ENCODE peak calls at places on chromosomes 7 and 10, in six cellular contexts. Q, C, F, M, I and L are unnamed samples.

GRCh38 chr7:116601426-116601825 is 70.6 kb upstream of the MET start:
- ATAC-seq in Q (no peak), C (no peak), F (no peak), M (peak; percentile 61), I (no peak), L (no peak)

GRCh38 chr7:107020400-107020799 is 24.1 kb upstream of the PRKAR2B start:
- ATAC-seq in Q (no peak), C (no peak), F (no peak), M (no peak), I (no peak), L (no peak)

GRCh38 chr7:24757799-24758275 is 573 bp upstream of the GSDME start:
- ATAC-seq in Q (peak; percentile 50), C (peak; percentile 66), F (peak; percentile 52), M (peak; percentile 25), I (peak; percentile 58), L (peak; percentile 40)

GRCh38 chr10:98748298-98748697 is 301.6 kb upstream of the HPS1 start:
- ATAC-seq in Q (peak; percentile 74), C (no peak), F (no peak), M (peak; percentile 50), I (no peak), L (no peak)

GRCh38 chr10:21055339-21056135 is 158.4 kb upstream of the NEBL start:
- ATAC-seq in Q (no peak), C (no peak), F (no peak), M (peak; percentile 46), I (no peak), L (no peak)

GRCh38 chr7:120588411-120588810 is 269.5 kb downstream of the TSPAN12 start:
- ATAC-seq in Q (no peak), C (no peak), F (no peak), M (no peak), I (no peak), L (no peak)

GRCh38 chr7:102431617-102432298 is 1.6 kb upstream of the ORAI2 start:
- ATAC-seq in Q (no peak), C (peak; percentile 7), F (no peak), M (peak; percentile 49), I (peak; percentile 39), L (no peak)

GRCh38 chr10:69088801-69089501 is 1.0 kb downstream of the SRGN start:
- ATAC-seq in Q (peak; percentile 68), C (peak; percentile 40), F (no peak), M (peak; percentile 15), I (no peak), L (no peak)

GRCh38 chr7:69585169-69585568 is 13.1 kb upstream of the AUTS2 start:
- ATAC-seq in Q (no peak), C (no peak), F (no peak), M (no peak), I (no peak), L (no peak)

DNA sequence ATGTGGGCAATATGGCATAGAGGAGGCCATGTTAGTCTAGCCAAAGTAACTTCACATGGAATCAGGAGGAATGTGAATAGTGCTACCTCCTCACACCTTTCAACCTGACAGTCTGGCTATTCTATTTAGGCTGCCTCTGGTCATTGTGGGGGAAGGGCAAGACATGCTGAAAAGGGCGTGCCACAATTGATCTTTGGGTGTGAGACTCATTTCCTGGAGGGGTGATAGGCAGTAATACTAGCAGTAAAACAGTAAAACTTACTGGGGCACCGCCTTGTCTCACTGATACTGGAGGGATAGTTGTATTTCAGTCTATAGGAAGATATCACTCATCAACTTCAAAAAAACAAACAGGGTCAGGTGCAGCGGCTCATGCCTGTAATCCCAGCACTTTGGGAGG is 88.7 kb downstream of the TMEM168 start:
- ATAC-seq in Q (no peak), C (no peak), F (no peak), M (no peak), I (no peak), L (no peak)
- TF ChIP-seq EP300 in Q (no peak), C (no peak), F (no peak), M (no peak), I (no peak), L (no peak)

GRCh38 chr7:133203490-133203889 is 49.4 kb upstream of the EXOC4 start:
- ATAC-seq in Q (no peak), C (no peak), F (no peak), M (no peak), I (no peak), L (no peak)

DNA sequence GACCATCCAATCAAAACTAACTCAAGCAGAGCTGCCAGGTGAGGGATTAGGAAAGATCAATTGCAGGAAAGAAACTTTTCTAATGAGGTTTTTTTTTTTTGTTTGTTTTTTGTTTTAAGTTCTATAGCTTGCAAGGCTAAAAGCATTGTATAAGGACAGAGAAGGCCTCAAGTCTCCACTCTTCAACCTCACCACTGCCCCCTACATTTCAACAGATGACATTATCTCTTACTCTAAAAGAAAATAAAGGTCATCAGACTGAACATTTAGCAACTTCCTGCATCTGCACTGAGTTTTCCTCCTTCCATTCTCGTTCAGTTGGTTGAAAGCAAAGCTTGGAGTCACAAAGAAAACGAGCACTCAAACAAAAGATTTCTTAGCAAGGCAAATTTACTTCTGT is 45.2 kb upstream of the EXOC4 start:
- ATAC-seq in Q (peak; percentile 92), C (no peak), F (no peak), M (peak; percentile 66), I (peak; percentile 67), L (no peak)
- TF ChIP-seq CTCF in Q (peak; percentile 63), C (no peak), F (no peak), M (peak; percentile 24), I (peak; percentile 35), L (no peak)

GRCh38 chr10:85048644-85049043 is 720.3 kb downstream of the CCSER2 start:
- ATAC-seq in Q (no peak), C (no peak), F (no peak), M (no peak), I (no peak), L (no peak)
- TF ChIP-seq EP300 in Q (no peak), C (no peak), F (no peak), M (no peak), I (no peak), L (no peak)

DNA sequence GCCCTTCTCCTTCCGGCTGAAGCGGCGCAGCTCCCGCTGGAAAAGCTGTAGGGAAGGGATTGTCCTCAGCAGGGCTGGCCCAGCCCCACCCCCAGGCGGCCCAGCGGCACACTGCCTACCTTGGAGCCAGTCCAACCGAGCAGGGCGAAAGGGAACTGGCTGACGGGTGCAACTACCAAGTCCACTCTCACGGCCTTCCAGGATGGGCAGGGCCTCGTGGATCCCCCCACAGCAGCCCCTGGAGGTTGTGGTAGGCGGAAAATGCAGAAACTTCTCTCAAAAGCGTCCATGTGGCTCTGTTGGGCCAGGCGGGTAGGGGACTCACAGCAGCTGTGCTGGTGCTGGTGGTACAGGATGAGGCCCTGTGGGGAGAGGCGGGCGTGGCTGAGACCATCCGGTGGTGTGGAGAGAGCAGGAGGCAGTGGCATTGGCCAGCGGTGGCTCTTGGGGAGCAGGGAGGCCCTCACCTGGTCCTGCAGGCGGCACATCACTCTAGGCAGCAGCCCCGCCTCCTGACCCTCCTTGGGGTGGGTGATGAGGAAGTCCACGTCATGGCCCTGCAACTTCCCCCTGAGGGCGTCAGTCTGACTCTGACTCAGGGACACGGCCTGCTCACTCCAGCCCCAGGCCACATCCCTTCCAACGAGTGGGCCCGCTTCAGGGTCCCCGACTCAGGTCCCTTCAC is 8.4 kb upstream of the PGAM2 start:
- ATAC-seq in Q (peak; percentile 57), C (no peak), F (peak; percentile 87), M (peak; percentile 70), I (no peak), L (peak; percentile 85)
- TF ChIP-seq CTCF in Q (no peak), C (no peak), F (peak; percentile 20), M (no peak), I (no peak), L (no peak)

GRCh38 chr10:80104066-80104926 is 25.8 kb downstream of the TMEM254 start:
- ATAC-seq in Q (no peak), C (peak; percentile 43), F (peak; percentile 83), M (peak; percentile 77), I (peak; percentile 71), L (peak; percentile 88)
- TF ChIP-seq EP300 in Q (no peak), C (no peak), F (no peak), M (no peak), I (no peak), L (no peak)

DNA sequence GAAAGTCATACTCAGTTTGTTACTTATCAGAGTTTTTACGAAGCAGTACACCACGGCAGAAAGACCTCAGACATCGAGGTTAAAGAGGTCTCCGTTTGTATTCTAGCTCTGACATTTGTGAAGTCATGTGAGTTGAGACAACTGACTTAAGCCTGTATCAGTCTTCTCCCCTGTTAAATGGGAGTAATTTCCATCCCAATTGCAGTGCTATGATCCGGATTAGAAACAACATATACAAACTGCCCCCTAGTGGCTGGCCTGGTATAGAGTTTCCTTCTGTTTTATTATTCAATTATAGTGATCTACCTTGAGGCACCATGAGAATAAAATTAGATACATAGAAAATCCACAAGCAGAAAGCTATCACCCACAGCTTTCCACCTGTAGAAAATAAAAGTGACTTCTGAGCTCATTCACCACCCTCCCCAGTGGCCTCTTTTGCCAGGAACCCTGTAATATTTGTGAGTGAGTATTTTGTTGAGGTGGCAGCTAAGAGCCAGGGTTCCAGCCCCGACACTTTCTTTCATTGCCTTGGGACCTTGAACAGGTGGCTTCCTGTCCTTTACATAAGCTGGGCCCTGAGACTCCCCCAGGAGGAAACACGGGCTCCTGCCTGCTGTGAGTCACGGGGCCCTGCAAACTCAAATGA is 607.2 kb upstream of the MGMT start:
- ATAC-seq in Q (peak; percentile 70), C (no peak), F (no peak), M (peak; percentile 52), I (no peak), L (no peak)
- TF ChIP-seq CTCF in Q (peak; percentile 55), C (peak; percentile 51), F (peak; percentile 25), M (peak; percentile 44), I (peak; percentile 54), L (no peak)

DNA sequence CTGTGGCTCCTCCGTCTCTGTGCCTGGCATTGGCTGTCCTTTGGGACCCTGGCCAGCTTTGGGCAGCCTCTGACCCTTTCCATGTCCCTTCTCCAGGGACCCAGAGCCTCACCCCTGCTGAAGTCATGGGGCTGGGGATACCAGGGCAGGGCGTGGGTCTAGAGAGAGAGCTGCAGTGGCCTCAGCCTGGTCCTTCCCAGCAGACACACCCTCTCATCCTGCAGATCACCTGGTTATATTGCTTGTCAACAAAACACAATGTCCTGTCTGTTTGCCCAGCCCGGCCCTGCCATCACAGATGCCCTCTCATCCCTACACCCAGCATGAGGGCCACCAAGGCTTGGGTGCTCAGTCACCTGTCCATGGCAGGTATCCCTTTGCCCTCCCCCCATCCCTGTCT is 1.8 kb downstream of the MUC17 start:
- ATAC-seq in Q (no peak), C (no peak), F (no peak), M (no peak), I (no peak), L (no peak)
- TF ChIP-seq EP300 in Q (no peak), C (no peak), F (no peak), M (no peak), I (no peak), L (no peak)

DNA sequence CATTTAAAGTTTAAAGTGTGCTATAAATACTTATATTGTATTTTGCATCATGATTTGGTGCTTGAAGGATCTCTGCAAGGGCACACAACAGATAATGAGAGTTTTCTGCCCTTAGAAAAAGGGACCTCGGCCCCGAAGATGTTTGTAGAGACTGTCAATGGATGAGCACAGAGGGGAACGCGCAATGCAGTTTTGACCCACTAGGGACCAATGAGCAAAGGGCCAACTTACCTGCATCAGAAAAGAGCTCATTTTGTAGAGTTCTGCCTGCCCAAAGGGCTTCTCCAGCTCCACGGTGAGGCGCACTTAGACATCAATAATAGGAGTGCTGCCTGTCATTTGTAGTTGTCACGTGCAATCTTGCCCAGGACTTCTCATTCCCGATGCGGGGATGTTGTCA is 91.1 kb downstream of the BUB3 start:
- ATAC-seq in Q (peak; percentile 38), C (no peak), F (no peak), M (no peak), I (no peak), L (no peak)
- TF ChIP-seq CTCF in Q (no peak), C (no peak), F (no peak), M (no peak), I (no peak), L (no peak)